ENCODE peak calls at places on chromosome 10, in eight cellular contexts. S, B, D, E, C, F, N and Z are unnamed samples.

GRCh38 chr10:119726291-119727261 is 726 bp downstream of the INPP5F start:
- DNase-seq in S (peak), B (no peak), D (no peak), E (no peak), C (no peak), F (no peak), N (no peak), Z (no peak)

GRCh38 chr10:11288302-11288701 is 270.6 kb downstream of the CELF2 start:
- DNase-seq in S (no peak), B (no peak), D (no peak), E (no peak), C (no peak), F (no peak), N (no peak), Z (no peak)

GRCh38 chr10:49598164-49598856 is 11.8 kb upstream of the SLC18A3 start:
- DNase-seq in S (no peak), B (no peak), D (no peak), E (no peak), C (no peak), F (no peak), N (no peak), Z (no peak)

GRCh38 chr10:35412900-35413491 is 76.7 kb downstream of the CCNY start:
- DNase-seq in S (no peak), B (no peak), D (no peak), E (no peak), C (no peak), F (no peak), N (no peak), Z (no peak)

GRCh38 chr10:110530131-110530831 is 32.6 kb downstream of the DUSP5 start:
- DNase-seq in S (no peak), B (peak), D (no peak), E (peak), C (no peak), F (peak), N (no peak), Z (no peak)

GRCh38 chr10:98041352-98042043 is 11.1 kb upstream of the CRTAC1 start:
- DNase-seq in S (no peak), B (peak), D (peak), E (peak), C (no peak), F (peak), N (no peak), Z (no peak)

GRCh38 chr10:70292016-70292415 is 8.2 kb upstream of the NPFFR1 start:
- DNase-seq in S (no peak), B (no peak), D (no peak), E (no peak), C (no peak), F (no peak), N (no peak), Z (no peak)

GRCh38 chr10:63588436-63589180 is 67.4 kb downstream of the REEP3 start:
- DNase-seq in S (no peak), B (no peak), D (no peak), E (no peak), C (no peak), F (no peak), N (no peak), Z (no peak)

GRCh38 chr10:73937333-73938020 is 26.5 kb downstream of the PLAU start:
- DNase-seq in S (no peak), B (no peak), D (no peak), E (no peak), C (no peak), F (no peak), N (no peak), Z (no peak)

GRCh38 chr10:102988404-102989314 is 70.6 kb downstream of the CNNM2 start:
- DNase-seq in S (no peak), B (no peak), D (no peak), E (no peak), C (no peak), F (no peak), N (no peak), Z (no peak)

GRCh38 chr10:802506-802905 is 113.0 kb upstream of the DIP2C start:
- DNase-seq in S (no peak), B (no peak), D (no peak), E (no peak), C (no peak), F (no peak), N (no peak), Z (no peak)

GRCh38 chr10:102384053-102384452 is 11.5 kb upstream of the NFKB2 start:
- DNase-seq in S (no peak), B (no peak), D (no peak), E (no peak), C (no peak), F (no peak), N (no peak), Z (no peak)

GRCh38 chr10:87765666-87766376 is 52.2 kb downstream of the ATAD1 start:
- DNase-seq in S (no peak), B (no peak), D (no peak), E (no peak), C (no peak), F (no peak), N (no peak), Z (no peak)